ENCODE peak calls at places on chromosomes 6 and 20, in four cellular contexts. One of them, this sample, is unnamed.

GRCh38 chr20:36060676-36061075 is 92.3 kb downstream of the CNBD2 start:
- DNase-seq in K562: no peak
- DNase-seq in GM12878: no peak
- DNase-seq in HL-60: no peak
- DNase-seq in this sample: no peak

GRCh38 chr6:17633465-17634188 is 33.5 kb downstream of the FAM8A1 start:
- DNase-seq in K562: no peak
- DNase-seq in GM12878: peak; percentile 11
- DNase-seq in HL-60: no peak
- DNase-seq in this sample: no peak

GRCh38 chr6:83615025-83615999 is 93.6 kb downstream of the SNAP91 start:
- DNase-seq in K562: peak; percentile 48
- DNase-seq in GM12878: no peak
- DNase-seq in HL-60: no peak
- DNase-seq in this sample: peak; percentile 7

GRCh38 chr6:1515280-1515679 is 94.4 kb upstream of the FOXC1 start:
- DNase-seq in K562: peak; percentile 62
- DNase-seq in GM12878: no peak
- DNase-seq in HL-60: no peak
- DNase-seq in this sample: no peak

GRCh38 chr20:1033751-1034419 is 31.8 kb upstream of the RSPO4 start:
- DNase-seq in K562: peak; percentile 34
- DNase-seq in GM12878: no peak
- DNase-seq in HL-60: peak; percentile 43
- DNase-seq in this sample: no peak

GRCh38 chr6:3958255-3958654 is 109.1 kb downstream of the FAM50B start:
- DNase-seq in K562: no peak
- DNase-seq in GM12878: no peak
- DNase-seq in HL-60: no peak
- DNase-seq in this sample: no peak

GRCh38 chr6:100454571-100455229 is 10.0 kb downstream of the SIM1 start:
- DNase-seq in K562: no peak
- DNase-seq in GM12878: no peak
- DNase-seq in HL-60: no peak
- DNase-seq in this sample: no peak

GRCh38 chr6:121305957-121306607 is 28.2 kb downstream of the TBC1D32 start:
- DNase-seq in K562: peak; percentile 52
- DNase-seq in GM12878: no peak
- DNase-seq in HL-60: peak; percentile 6
- DNase-seq in this sample: no peak

GRCh38 chr6:45002390-45002789 is 325.7 kb upstream of the RUNX2 start:
- DNase-seq in K562: no peak
- DNase-seq in GM12878: no peak
- DNase-seq in HL-60: no peak
- DNase-seq in this sample: no peak

GRCh38 chr6:6225885-6226284 is 94.6 kb downstream of the F13A1 start:
- DNase-seq in K562: no peak
- DNase-seq in GM12878: no peak
- DNase-seq in HL-60: no peak
- DNase-seq in this sample: no peak

GRCh38 chr20:63767456-63767855 is 27.9 kb downstream of the SLC2A4RG start:
- DNase-seq in K562: no peak
- DNase-seq in GM12878: no peak
- DNase-seq in HL-60: no peak
- DNase-seq in this sample: no peak

GRCh38 chr6:36976509-36976908 is 9.5 kb downstream of the MTCH1 start:
- DNase-seq in K562: no peak
- DNase-seq in GM12878: no peak
- DNase-seq in HL-60: no peak
- DNase-seq in this sample: no peak

GRCh38 chr6:123263981-123264380 is 267.9 kb downstream of the CLVS2 start:
- DNase-seq in K562: no peak
- DNase-seq in GM12878: no peak
- DNase-seq in HL-60: no peak
- DNase-seq in this sample: no peak

GRCh38 chr20:44401052-44401769 is 45.7 kb downstream of the HNF4A start:
- DNase-seq in K562: no peak
- DNase-seq in GM12878: no peak
- DNase-seq in HL-60: no peak
- DNase-seq in this sample: no peak

GRCh38 chr6:129369737-129370136 is 340.2 kb downstream of the ARHGAP18 start:
- DNase-seq in K562: no peak
- DNase-seq in GM12878: no peak
- DNase-seq in HL-60: no peak
- DNase-seq in this sample: no peak

GRCh38 chr6:328184-328670 is 35.9 kb downstream of the DUSP22 start:
- DNase-seq in K562: no peak
- DNase-seq in GM12878: peak; percentile 100
- DNase-seq in HL-60: no peak
- DNase-seq in this sample: peak; percentile 63

GRCh38 chr6:158367824-158368223 is 55.6 kb downstream of the TULP4 start:
- DNase-seq in K562: peak; percentile 38
- DNase-seq in GM12878: no peak
- DNase-seq in HL-60: no peak
- DNase-seq in this sample: no peak

GRCh38 chr20:2102585-2103453 is 1.2 kb downstream of the STK35 start:
- DNase-seq in K562: peak; percentile 83
- DNase-seq in GM12878: no peak
- DNase-seq in HL-60: peak; percentile 74
- DNase-seq in this sample: peak; percentile 93

GRCh38 chr6:146664871-146665270 is 66.1 kb downstream of the ADGB start:
- DNase-seq in K562: no peak
- DNase-seq in GM12878: no peak
- DNase-seq in HL-60: no peak
- DNase-seq in this sample: no peak

GRCh38 chr6:74573613-74574012 is 632.2 kb downstream of the COL12A1 start:
- DNase-seq in K562: no peak
- DNase-seq in GM12878: no peak
- DNase-seq in HL-60: no peak
- DNase-seq in this sample: no peak

GRCh38 chr6:74567891-74568290 is 638.0 kb downstream of the COL12A1 start:
- DNase-seq in K562: no peak
- DNase-seq in GM12878: no peak
- DNase-seq in HL-60: no peak
- DNase-seq in this sample: no peak

GRCh38 chr6:74574794-74575193 is 631.1 kb downstream of the COL12A1 start:
- DNase-seq in K562: peak; percentile 2
- DNase-seq in GM12878: no peak
- DNase-seq in HL-60: no peak
- DNase-seq in this sample: no peak

GRCh38 chr6:74570044-74570443 is 635.8 kb downstream of the COL12A1 start:
- DNase-seq in K562: no peak
- DNase-seq in GM12878: no peak
- DNase-seq in HL-60: no peak
- DNase-seq in this sample: no peak

GRCh38 chr6:74568851-74569250 is 637.0 kb downstream of the COL12A1 start:
- DNase-seq in K562: no peak
- DNase-seq in GM12878: no peak
- DNase-seq in HL-60: no peak
- DNase-seq in this sample: no peak
- TF ChIP-seq SPI1 in K562: no peak
- TF ChIP-seq SPI1 in GM12878: no peak
- TF ChIP-seq SPI1 in HL-60: no peak
- TF ChIP-seq SPI1 in this sample: no peak

GRCh38 chr6:168626046-168626445 is 185.1 kb downstream of the SMOC2 start:
- DNase-seq in K562: no peak
- DNase-seq in GM12878: no peak
- DNase-seq in HL-60: no peak
- DNase-seq in this sample: no peak
- TF ChIP-seq SPI1 in K562: no peak
- TF ChIP-seq SPI1 in GM12878: no peak
- TF ChIP-seq SPI1 in HL-60: no peak
- TF ChIP-seq SPI1 in this sample: no peak

GRCh38 chr6:53492860-53493634 is 51.9 kb downstream of the GCLC start:
- DNase-seq in K562: peak; percentile 63
- DNase-seq in GM12878: no peak
- DNase-seq in HL-60: peak; percentile 28
- DNase-seq in this sample: no peak
- TF ChIP-seq SPI1 in K562: no peak
- TF ChIP-seq SPI1 in GM12878: no peak
- TF ChIP-seq SPI1 in HL-60: no peak
- TF ChIP-seq SPI1 in this sample: no peak

GRCh38 chr20:25219365-25219764 is 23.9 kb downstream of the ENTPD6 start:
- DNase-seq in K562: no peak
- DNase-seq in GM12878: no peak
- DNase-seq in HL-60: no peak
- DNase-seq in this sample: no peak

GRCh38 chr20:25220810-25221591 is 25.5 kb downstream of the ENTPD6 start:
- DNase-seq in K562: no peak
- DNase-seq in GM12878: no peak
- DNase-seq in HL-60: no peak
- DNase-seq in this sample: no peak

GRCh38 chr20:25218492-25218891 is 23.0 kb downstream of the ENTPD6 start:
- DNase-seq in K562: no peak
- DNase-seq in GM12878: no peak
- DNase-seq in HL-60: no peak
- DNase-seq in this sample: no peak

GRCh38 chr20:25221592-25222460 is 26.1 kb upstream of the PYGB start:
- DNase-seq in K562: no peak
- DNase-seq in GM12878: no peak
- DNase-seq in HL-60: no peak
- DNase-seq in this sample: no peak

DNA sequence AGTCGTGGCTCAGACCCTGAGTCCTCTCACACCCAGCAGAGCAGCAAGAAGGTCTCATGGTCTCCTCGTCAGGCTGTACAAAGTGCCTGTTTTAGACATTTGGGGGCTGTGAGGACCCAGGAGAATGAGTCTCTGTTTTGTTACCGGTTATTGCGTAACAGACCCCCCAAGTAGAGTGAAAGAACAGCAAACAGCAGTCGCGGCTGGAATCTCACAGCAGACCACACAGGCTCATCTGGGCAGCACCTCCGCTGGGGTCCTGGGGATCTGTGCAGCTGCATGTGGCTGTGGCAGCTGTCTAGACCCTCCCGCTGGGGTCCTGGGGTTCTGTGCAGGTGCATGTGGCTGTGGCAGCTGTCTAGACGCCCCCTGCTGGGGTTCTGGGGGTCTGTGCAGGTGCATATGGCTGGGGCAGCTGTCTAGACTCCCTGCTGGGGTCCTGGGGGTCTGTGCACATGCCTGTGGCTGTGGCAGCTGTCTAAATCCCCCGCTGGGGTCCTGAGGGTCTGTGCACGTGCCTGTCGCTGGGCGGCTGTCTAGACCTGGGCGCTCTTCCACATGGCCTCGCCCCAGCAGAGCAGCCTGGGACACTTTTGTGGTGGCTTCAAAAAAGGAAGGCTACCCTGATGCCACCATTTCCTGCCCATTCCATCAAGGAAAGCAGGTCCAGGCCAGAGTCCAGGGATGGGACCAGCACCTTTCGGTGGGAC is 24.7 kb downstream of the ENTPD6 start:
- DNase-seq in K562: peak; percentile 15
- DNase-seq in GM12878: no peak
- DNase-seq in HL-60: no peak
- DNase-seq in this sample: no peak
- TF ChIP-seq SPI1 in K562: no peak
- TF ChIP-seq SPI1 in GM12878: no peak
- TF ChIP-seq SPI1 in HL-60: no peak
- TF ChIP-seq SPI1 in this sample: no peak

GRCh38 chr6:46676604-46677313 is 10.9 kb upstream of the TDRD6 start:
- DNase-seq in K562: no peak
- DNase-seq in GM12878: no peak
- DNase-seq in HL-60: no peak
- DNase-seq in this sample: no peak
- TF ChIP-seq SPI1 in K562: no peak
- TF ChIP-seq SPI1 in GM12878: no peak
- TF ChIP-seq SPI1 in HL-60: no peak
- TF ChIP-seq SPI1 in this sample: no peak

This sample was measured in GM12891.